ENCODE peak calls at places on chromosomes 4 and X, in nine cellular contexts. T is T-helper 9 cell, I is psoas muscle, Z is HTR-8/SVneo, S is 8988T, X is T-helper 1 cell, V is iPS DF 6.9, F is RWPE1, B is IMR-90. E is an unnamed sample.

GRCh38 chr4:6250235-6250983 is 19.2 kb upstream of the WFS1 start:
- DNase-seq in Z (peak), V (peak), T (no peak), F (peak), I (no peak), S (peak), B (peak), X (peak), E (no peak)

GRCh38 chr4:157221426-157221894 is 932 bp downstream of the GRIA2 start:
- DNase-seq in F (no peak), X (no peak), S (no peak), T (no peak), I (no peak), B (no peak), V (no peak), Z (no peak), E (peak)

GRCh38 chr4:94957030-94957429 is 199.3 kb downstream of the BMPR1B start:
- DNase-seq in X (no peak), I (no peak), T (no peak), V (peak), F (no peak), B (no peak), Z (no peak), S (no peak), E (no peak)

GRCh38 chr4:176902710-176903323 is 110.1 kb upstream of the VEGFC start:
- DNase-seq in X (no peak), S (no peak), T (no peak), F (peak), I (no peak), Z (peak), B (peak), V (no peak), E (no peak)

GRCh38 chr4:101753702-101754101 is 36.8 kb upstream of the BANK1 start:
- DNase-seq in I (no peak), X (no peak), Z (no peak), V (no peak), F (no peak), T (no peak), S (no peak), B (no peak), E (no peak)

GRCh38 chr4:176436500-176436973 is 116.8 kb downstream of the SPCS3 start:
- DNase-seq in X (no peak), F (peak), B (peak), Z (peak), S (no peak), I (no peak), V (no peak), T (no peak), E (no peak)

GRCh38 chrX:56853436-56853835 is 124.4 kb downstream of the NBDY start:
- DNase-seq in B (no peak), V (no peak), X (no peak), F (no peak), T (no peak), Z (no peak), I (no peak), S (no peak), E (no peak)

GRCh38 chr4:16171831-16172230 is 54.4 kb downstream of the TAPT1 start:
- DNase-seq in S (no peak), F (no peak), V (no peak), X (no peak), B (no peak), I (no peak), T (no peak), Z (no peak), E (no peak)

GRCh38 chrX:48468693-48469691 is 1.1 kb downstream of the SLC38A5 start:
- DNase-seq in X (peak), Z (no peak), T (no peak), S (peak), F (no peak), B (no peak), I (no peak), V (no peak), E (no peak)

GRCh38 chr4:32003548-32003947 is 1283.4 kb downstream of the PCDH7 start:
- DNase-seq in V (no peak), I (no peak), X (no peak), B (no peak), Z (no peak), T (no peak), S (no peak), F (no peak), E (no peak)

GRCh38 chrX:66675541-66675940 is 36.7 kb upstream of the EDA2R start:
- DNase-seq in S (no peak), Z (no peak), V (no peak), B (no peak), I (no peak), X (no peak), F (no peak), T (no peak), E (no peak)

GRCh38 chr4:86608757-86609375 is 14.8 kb downstream of the PTPN13 start:
- DNase-seq in Z (no peak), S (no peak), X (no peak), T (no peak), I (no peak), F (no peak), B (peak), V (no peak), E (no peak)

GRCh38 chrX:120769576-120770341 is 105.9 kb downstream of the CT47B1 start:
- DNase-seq in Z (peak), V (no peak), I (no peak), S (no peak), B (peak), T (no peak), F (peak), X (no peak), E (no peak)

GRCh38 chr4:41611881-41612871 is 74.2 kb downstream of the LIMCH1 start:
- DNase-seq in T (no peak), B (peak), F (peak), V (no peak), S (no peak), X (no peak), Z (no peak), I (peak), E (no peak)

GRCh38 chr4:3346146-3346545 is 53.3 kb downstream of the RGS12 start:
- DNase-seq in I (no peak), B (peak), Z (peak), T (no peak), S (no peak), F (peak), X (peak), V (peak), E (no peak)